ENCODE peak calls at places on chromosomes 13 and 19, in ten cellular contexts. One of them, this sample, is unnamed.

GRCh38 chr13:64937302-64937701 is 2292.8 kb downstream of the PCDH9 start:
- DNase-seq in PC-3: no peak
- DNase-seq in neural progenitor cell: no peak
- DNase-seq in OCI-LY7: no peak
- DNase-seq in AG04449: no peak
- DNase-seq in IMR-90: no peak
- DNase-seq in fibroblast of lung: no peak
- DNase-seq in left ventricle myocardium inferior: no peak
- DNase-seq in fibroblast of pulmonary artery: no peak
- DNase-seq in kidney: no peak
- DNase-seq in this sample: no peak

GRCh38 chr19:16066611-16067104 is 9.6 kb upstream of the TPM4 start:
- DNase-seq in PC-3: peak
- DNase-seq in neural progenitor cell: no peak
- DNase-seq in OCI-LY7: peak
- DNase-seq in AG04449: no peak
- DNase-seq in IMR-90: peak
- DNase-seq in fibroblast of lung: peak
- DNase-seq in left ventricle myocardium inferior: no peak
- DNase-seq in fibroblast of pulmonary artery: peak
- DNase-seq in kidney: no peak
- DNase-seq in this sample: no peak

GRCh38 chr13:23808803-23809202 is 80.4 kb downstream of the MIPEP start:
- DNase-seq in PC-3: no peak
- DNase-seq in neural progenitor cell: no peak
- DNase-seq in OCI-LY7: no peak
- DNase-seq in AG04449: no peak
- DNase-seq in IMR-90: no peak
- DNase-seq in fibroblast of lung: no peak
- DNase-seq in left ventricle myocardium inferior: no peak
- DNase-seq in fibroblast of pulmonary artery: no peak
- DNase-seq in kidney: no peak
- DNase-seq in this sample: no peak

GRCh38 chr13:22175211-22175610 is 504.3 kb downstream of the FGF9 start:
- DNase-seq in PC-3: no peak
- DNase-seq in neural progenitor cell: no peak
- DNase-seq in OCI-LY7: no peak
- DNase-seq in AG04449: no peak
- DNase-seq in IMR-90: no peak
- DNase-seq in fibroblast of lung: no peak
- DNase-seq in left ventricle myocardium inferior: no peak
- DNase-seq in fibroblast of pulmonary artery: no peak
- DNase-seq in kidney: no peak
- DNase-seq in this sample: no peak

GRCh38 chr13:40272776-40273139 is 393.7 kb downstream of the FOXO1 start:
- DNase-seq in PC-3: peak
- DNase-seq in neural progenitor cell: no peak
- DNase-seq in OCI-LY7: no peak
- DNase-seq in AG04449: no peak
- DNase-seq in IMR-90: peak
- DNase-seq in fibroblast of lung: peak
- DNase-seq in left ventricle myocardium inferior: no peak
- DNase-seq in fibroblast of pulmonary artery: peak
- DNase-seq in kidney: no peak
- DNase-seq in this sample: no peak

GRCh38 chr19:45766919-45767346 is 2.1 kb downstream of the SIX5 start:
- DNase-seq in PC-3: no peak
- DNase-seq in neural progenitor cell: peak
- DNase-seq in OCI-LY7: no peak
- DNase-seq in AG04449: no peak
- DNase-seq in IMR-90: peak
- DNase-seq in fibroblast of lung: peak
- DNase-seq in left ventricle myocardium inferior: no peak
- DNase-seq in fibroblast of pulmonary artery: no peak
- DNase-seq in kidney: peak
- DNase-seq in this sample: no peak

GRCh38 chr13:63706751-63707150 is 2291.1 kb upstream of the PCDH20 start:
- DNase-seq in PC-3: no peak
- DNase-seq in neural progenitor cell: no peak
- DNase-seq in OCI-LY7: no peak
- DNase-seq in AG04449: no peak
- DNase-seq in IMR-90: no peak
- DNase-seq in fibroblast of lung: no peak
- DNase-seq in left ventricle myocardium inferior: no peak
- DNase-seq in fibroblast of pulmonary artery: no peak
- DNase-seq in kidney: no peak
- DNase-seq in this sample: no peak

GRCh38 chr19:13953021-13953531 is 767 bp downstream of the DCAF15 start:
- DNase-seq in PC-3: peak
- DNase-seq in neural progenitor cell: peak
- DNase-seq in OCI-LY7: peak
- DNase-seq in AG04449: no peak
- DNase-seq in IMR-90: peak
- DNase-seq in fibroblast of lung: peak
- DNase-seq in left ventricle myocardium inferior: no peak
- DNase-seq in fibroblast of pulmonary artery: peak
- DNase-seq in kidney: peak
- DNase-seq in this sample: no peak

GRCh38 chr19:41565384-41565730 is 10.6 kb upstream of the CEACAM21 start:
- DNase-seq in PC-3: no peak
- DNase-seq in neural progenitor cell: no peak
- DNase-seq in OCI-LY7: no peak
- DNase-seq in AG04449: no peak
- DNase-seq in IMR-90: no peak
- DNase-seq in fibroblast of lung: no peak
- DNase-seq in left ventricle myocardium inferior: no peak
- DNase-seq in fibroblast of pulmonary artery: no peak
- DNase-seq in kidney: no peak
- DNase-seq in this sample: no peak

GRCh38 chr13:30045916-30046704 is 195.7 kb upstream of the UBL3 start:
- DNase-seq in PC-3: peak
- DNase-seq in neural progenitor cell: no peak
- DNase-seq in OCI-LY7: no peak
- DNase-seq in AG04449: peak
- DNase-seq in IMR-90: peak
- DNase-seq in fibroblast of lung: peak
- DNase-seq in left ventricle myocardium inferior: no peak
- DNase-seq in fibroblast of pulmonary artery: peak
- DNase-seq in kidney: no peak
- DNase-seq in this sample: no peak

GRCh38 chr19:49793561-49793840 is 19.6 kb downstream of the FUZ start:
- DNase-seq in PC-3: peak
- DNase-seq in neural progenitor cell: no peak
- DNase-seq in OCI-LY7: no peak
- DNase-seq in AG04449: no peak
- DNase-seq in IMR-90: peak
- DNase-seq in fibroblast of lung: no peak
- DNase-seq in left ventricle myocardium inferior: no peak
- DNase-seq in fibroblast of pulmonary artery: no peak
- DNase-seq in kidney: no peak
- DNase-seq in this sample: no peak

GRCh38 chr13:112241288-112241687 is 134.9 kb upstream of the SPACA7 start:
- DNase-seq in PC-3: no peak
- DNase-seq in neural progenitor cell: no peak
- DNase-seq in OCI-LY7: no peak
- DNase-seq in AG04449: no peak
- DNase-seq in IMR-90: no peak
- DNase-seq in fibroblast of lung: no peak
- DNase-seq in left ventricle myocardium inferior: no peak
- DNase-seq in fibroblast of pulmonary artery: no peak
- DNase-seq in kidney: no peak
- DNase-seq in this sample: no peak

GRCh38 chr19:35720648-35721047 is 2.8 kb downstream of the KMT2B start:
- DNase-seq in PC-3: no peak
- DNase-seq in neural progenitor cell: no peak
- DNase-seq in OCI-LY7: no peak
- DNase-seq in AG04449: no peak
- DNase-seq in IMR-90: no peak
- DNase-seq in fibroblast of lung: no peak
- DNase-seq in left ventricle myocardium inferior: no peak
- DNase-seq in fibroblast of pulmonary artery: no peak
- DNase-seq in kidney: peak
- DNase-seq in this sample: no peak
- TF ChIP-seq CTCF in PC-3: no peak
- TF ChIP-seq CTCF in neural progenitor cell: no peak
- TF ChIP-seq CTCF in OCI-LY7: no peak
- TF ChIP-seq CTCF in AG04449: no peak
- TF ChIP-seq CTCF in IMR-90: no peak
- TF ChIP-seq CTCF in fibroblast of lung: no peak
- TF ChIP-seq CTCF in left ventricle myocardium inferior: no peak
- TF ChIP-seq CTCF in fibroblast of pulmonary artery: no peak
- TF ChIP-seq CTCF in kidney: no peak
- TF ChIP-seq CTCF in this sample: no peak

DNA sequence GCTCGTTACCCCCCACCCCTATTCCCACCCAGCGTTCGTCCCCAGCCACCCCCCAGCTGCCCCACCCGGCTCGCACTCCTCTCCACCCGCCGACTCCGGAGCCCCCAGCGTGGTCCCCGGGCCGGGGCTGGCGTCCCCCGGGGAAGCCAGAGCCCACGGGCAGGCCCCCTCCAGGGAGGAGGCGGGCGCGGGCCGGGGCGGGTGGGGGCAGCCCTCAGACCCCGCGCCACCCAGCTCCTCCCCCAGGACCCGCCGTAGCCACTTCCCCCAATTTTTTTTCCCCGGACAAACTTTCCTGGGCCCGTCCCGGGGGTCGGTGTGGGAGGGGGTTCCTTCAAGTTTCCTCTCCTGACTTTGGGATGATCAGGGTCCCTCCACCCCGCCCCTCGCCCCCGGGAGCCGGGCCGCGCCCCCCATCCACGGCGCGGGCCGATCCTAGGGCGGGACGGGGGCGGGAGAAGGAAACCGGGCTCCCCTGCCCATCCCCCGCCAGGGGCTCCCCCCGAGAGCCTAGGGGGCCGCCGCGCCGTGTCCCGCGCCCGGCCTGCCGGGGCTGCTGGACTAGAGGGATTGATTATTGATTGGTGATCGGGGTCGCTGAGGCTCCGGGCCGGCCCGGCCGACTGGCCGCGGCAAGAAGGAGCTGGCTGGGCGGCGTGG is 927 bp upstream of the TSHZ3 start:
- DNase-seq in PC-3: no peak
- DNase-seq in neural progenitor cell: peak
- DNase-seq in OCI-LY7: no peak
- DNase-seq in AG04449: no peak
- DNase-seq in IMR-90: no peak
- DNase-seq in fibroblast of lung: no peak
- DNase-seq in left ventricle myocardium inferior: peak
- DNase-seq in fibroblast of pulmonary artery: peak
- DNase-seq in kidney: peak
- DNase-seq in this sample: no peak
- TF ChIP-seq CTCF in PC-3: no peak
- TF ChIP-seq CTCF in neural progenitor cell: no peak
- TF ChIP-seq CTCF in OCI-LY7: no peak
- TF ChIP-seq CTCF in AG04449: no peak
- TF ChIP-seq CTCF in IMR-90: no peak
- TF ChIP-seq CTCF in fibroblast of lung: no peak
- TF ChIP-seq CTCF in left ventricle myocardium inferior: no peak
- TF ChIP-seq CTCF in fibroblast of pulmonary artery: no peak
- TF ChIP-seq CTCF in kidney: no peak
- TF ChIP-seq CTCF in this sample: no peak

DNA sequence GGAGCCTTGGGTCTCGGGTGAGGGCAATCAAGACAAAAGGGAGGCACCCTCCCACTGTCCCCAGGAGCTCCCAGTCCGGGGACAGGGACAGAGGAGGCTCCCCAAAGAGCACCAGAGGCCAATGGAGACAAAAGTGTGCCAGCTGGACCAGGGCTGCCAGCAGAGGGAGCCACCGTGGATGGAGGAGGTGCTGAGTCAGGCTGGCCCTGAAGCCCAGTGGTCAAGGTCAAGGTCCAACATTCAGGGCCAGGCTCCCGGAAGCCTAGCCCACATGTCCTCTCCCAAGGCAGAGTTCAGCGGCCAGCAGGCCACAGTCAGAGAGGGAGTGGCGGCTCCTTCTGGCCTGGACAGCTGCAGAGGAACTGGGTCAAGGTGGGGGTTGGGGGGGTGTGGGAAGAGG is 8.4 kb downstream of the COL5A3 start:
- DNase-seq in PC-3: peak
- DNase-seq in neural progenitor cell: peak
- DNase-seq in OCI-LY7: no peak
- DNase-seq in AG04449: no peak
- DNase-seq in IMR-90: no peak
- DNase-seq in fibroblast of lung: no peak
- DNase-seq in left ventricle myocardium inferior: peak
- DNase-seq in fibroblast of pulmonary artery: peak
- DNase-seq in kidney: no peak
- DNase-seq in this sample: no peak
- TF ChIP-seq CTCF in PC-3: peak
- TF ChIP-seq CTCF in neural progenitor cell: peak
- TF ChIP-seq CTCF in OCI-LY7: peak
- TF ChIP-seq CTCF in AG04449: peak
- TF ChIP-seq CTCF in IMR-90: peak
- TF ChIP-seq CTCF in fibroblast of lung: peak
- TF ChIP-seq CTCF in left ventricle myocardium inferior: peak
- TF ChIP-seq CTCF in fibroblast of pulmonary artery: peak
- TF ChIP-seq CTCF in kidney: peak
- TF ChIP-seq CTCF in this sample: no peak

DNA sequence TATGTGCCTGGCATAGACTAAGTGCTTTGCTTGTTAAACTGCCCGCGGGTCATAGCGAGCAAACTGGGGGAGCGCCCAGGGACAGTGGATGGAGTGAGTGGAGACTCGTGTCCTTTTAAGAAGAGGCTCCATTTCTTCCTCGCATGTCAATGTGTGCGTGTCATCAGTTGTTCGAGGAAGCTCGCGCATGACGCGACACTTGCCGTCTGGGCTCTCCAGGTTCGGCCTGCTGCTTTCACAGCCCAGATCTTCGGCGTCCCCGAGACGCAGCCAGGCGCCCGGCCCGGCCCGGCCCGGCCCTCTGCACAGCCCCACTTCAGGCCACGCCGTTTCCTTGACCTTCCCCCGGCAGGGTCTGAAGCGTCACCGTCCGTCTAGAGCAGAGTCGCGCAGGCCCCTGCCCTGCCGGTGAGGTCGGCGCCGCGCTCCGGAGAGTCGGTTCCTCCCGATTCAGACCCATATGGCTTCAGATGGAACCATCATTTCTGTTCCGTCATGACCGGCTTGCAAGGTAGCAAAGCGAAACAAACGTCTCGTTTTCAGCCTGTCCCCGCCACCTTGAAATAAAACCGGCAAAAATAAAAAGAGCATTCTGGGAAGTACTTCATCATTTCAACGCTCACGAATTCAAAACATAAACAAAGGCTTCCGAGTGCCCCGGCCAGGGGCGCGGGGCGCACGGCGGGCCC is 604 bp upstream of the ARHGEF7 start:
- DNase-seq in PC-3: no peak
- DNase-seq in neural progenitor cell: peak
- DNase-seq in OCI-LY7: no peak
- DNase-seq in AG04449: no peak
- DNase-seq in IMR-90: peak
- DNase-seq in fibroblast of lung: peak
- DNase-seq in left ventricle myocardium inferior: peak
- DNase-seq in fibroblast of pulmonary artery: peak
- DNase-seq in kidney: no peak
- DNase-seq in this sample: no peak
- TF ChIP-seq CTCF in PC-3: no peak
- TF ChIP-seq CTCF in neural progenitor cell: no peak
- TF ChIP-seq CTCF in OCI-LY7: no peak
- TF ChIP-seq CTCF in AG04449: no peak
- TF ChIP-seq CTCF in IMR-90: no peak
- TF ChIP-seq CTCF in fibroblast of lung: no peak
- TF ChIP-seq CTCF in left ventricle myocardium inferior: no peak
- TF ChIP-seq CTCF in fibroblast of pulmonary artery: no peak
- TF ChIP-seq CTCF in kidney: no peak
- TF ChIP-seq CTCF in this sample: no peak

GRCh38 chr19:47157455-47158321 is 27.1 kb downstream of the SAE1 start:
- DNase-seq in PC-3: peak
- DNase-seq in neural progenitor cell: peak
- DNase-seq in OCI-LY7: peak
- DNase-seq in AG04449: no peak
- DNase-seq in IMR-90: peak
- DNase-seq in fibroblast of lung: peak
- DNase-seq in left ventricle myocardium inferior: peak
- DNase-seq in fibroblast of pulmonary artery: peak
- DNase-seq in kidney: no peak
- DNase-seq in this sample: no peak
- TF ChIP-seq CTCF in PC-3: no peak
- TF ChIP-seq CTCF in neural progenitor cell: no peak
- TF ChIP-seq CTCF in OCI-LY7: no peak
- TF ChIP-seq CTCF in AG04449: no peak
- TF ChIP-seq CTCF in IMR-90: no peak
- TF ChIP-seq CTCF in fibroblast of lung: no peak
- TF ChIP-seq CTCF in left ventricle myocardium inferior: peak
- TF ChIP-seq CTCF in fibroblast of pulmonary artery: peak
- TF ChIP-seq CTCF in kidney: no peak
- TF ChIP-seq CTCF in this sample: no peak